ENCODE peak calls at places on chromosomes 16 and 17, in nine cellular contexts. A, K, Q, X, F, U, M, D and H are unnamed samples.

GRCh38 chr17:27989046-27989445 is 53.4 kb upstream of the NLK start:
- DNase-seq in A (no peak), K (no peak), Q (no peak), X (peak), F (no peak), U (no peak), M (no peak), D (no peak), H (no peak)

GRCh38 chr17:57097832-57098421 is 12.9 kb downstream of the AKAP1 start:
- DNase-seq in A (no peak), K (no peak), Q (peak), X (peak), F (no peak), U (no peak), M (no peak), D (no peak), H (no peak)

GRCh38 chr16:88282221-88283041 is 100.3 kb upstream of the ZNF469 start:
- DNase-seq in A (no peak), K (no peak), Q (peak), X (no peak), F (peak), U (no peak), M (no peak), D (no peak), H (no peak)

GRCh38 chr16:58345574-58346354 is 46.5 kb upstream of the GINS3 start:
- DNase-seq in A (no peak), K (no peak), Q (no peak), X (no peak), F (no peak), U (no peak), M (no peak), D (no peak), H (no peak)

GRCh38 chr17:48620497-48621139 is 5.5 kb upstream of the HOXB8 start:
- DNase-seq in A (no peak), K (no peak), Q (no peak), X (no peak), F (no peak), U (no peak), M (no peak), D (no peak), H (no peak)

GRCh38 chr16:70662991-70663523 is 16.7 kb downstream of the IL34 start:
- DNase-seq in A (no peak), K (no peak), Q (peak), X (no peak), F (no peak), U (no peak), M (no peak), D (no peak), H (no peak)

GRCh38 chr16:2514333-2515179 is 804 bp downstream of the ATP6V0C start:
- DNase-seq in A (no peak), K (no peak), Q (no peak), X (no peak), F (no peak), U (no peak), M (no peak), D (no peak), H (no peak)

GRCh38 chr16:71537643-71538042 is 11.4 kb downstream of the CHST4 start:
- DNase-seq in A (no peak), K (peak), Q (peak), X (peak), F (no peak), U (no peak), M (no peak), D (peak), H (no peak)

GRCh38 chr16:13453938-13454553 is 465.9 kb upstream of the ERCC4 start:
- DNase-seq in A (no peak), K (peak), Q (peak), X (peak), F (no peak), U (no peak), M (no peak), D (peak), H (no peak)

GRCh38 chr17:81405382-81406005 is 10.2 kb downstream of the BAHCC1 start:
- DNase-seq in A (no peak), K (no peak), Q (peak), X (no peak), F (peak), U (no peak), M (no peak), D (no peak), H (no peak)

GRCh38 chr16:892536-893255 is 78.1 kb downstream of the LMF1 start:
- DNase-seq in A (no peak), K (no peak), Q (peak), X (no peak), F (no peak), U (no peak), M (no peak), D (peak), H (no peak)

GRCh38 chr17:29941334-29941733 is at the start of gene EFCAB5:
- DNase-seq in A (no peak), K (no peak), Q (no peak), X (no peak), F (no peak), U (no peak), M (no peak), D (no peak), H (no peak)

GRCh38 chr17:6641374-6641818 is 536 bp downstream of the TXNDC17 start:
- DNase-seq in A (no peak), K (no peak), Q (no peak), X (no peak), F (no peak), U (no peak), M (no peak), D (no peak), H (no peak)

GRCh38 chr17:76026714-76027158 is 370 bp downstream of the EVPL start:
- DNase-seq in A (no peak), K (no peak), Q (no peak), X (no peak), F (no peak), U (no peak), M (no peak), D (no peak), H (no peak)

GRCh38 chr16:50841081-50841886 is 99.4 kb downstream of the CYLD start:
- DNase-seq in A (no peak), K (peak), Q (no peak), X (peak), F (no peak), U (no peak), M (no peak), D (no peak), H (no peak)

GRCh38 chr16:84925773-84926372 is 85.5 kb downstream of the ZDHHC7 start:
- DNase-seq in A (no peak), K (no peak), Q (no peak), X (no peak), F (no peak), U (no peak), M (no peak), D (no peak), H (no peak)

GRCh38 chr16:89845417-89845816 is 17.1 kb downstream of the SPIRE2 start:
- DNase-seq in A (no peak), K (no peak), Q (no peak), X (no peak), F (no peak), U (no peak), M (no peak), D (no peak), H (no peak)

GRCh38 chr17:63082952-63083351 is 116.9 kb downstream of the TANC2 start:
- DNase-seq in A (no peak), K (no peak), Q (peak), X (peak), F (no peak), U (no peak), M (no peak), D (no peak), H (no peak)

GRCh38 chr17:19533718-19534561 is at the start of gene SLC47A1:
- DNase-seq in A (no peak), K (no peak), Q (peak), X (peak), F (peak), U (no peak), M (no peak), D (peak), H (no peak)

GRCh38 chr17:19010729-19011505 is 6.4 kb upstream of the FAM83G start:
- DNase-seq in A (no peak), K (no peak), Q (no peak), X (peak), F (no peak), U (no peak), M (no peak), D (no peak), H (no peak)

GRCh38 chr16:17591655-17592405 is 121.1 kb upstream of the XYLT1 start:
- DNase-seq in A (no peak), K (no peak), Q (no peak), X (no peak), F (no peak), U (no peak), M (no peak), D (no peak), H (no peak)

GRCh38 chr16:17389392-17389791 is 81.4 kb downstream of the XYLT1 start:
- DNase-seq in A (peak), K (no peak), Q (peak), X (peak), F (no peak), U (no peak), M (no peak), D (no peak), H (no peak)

GRCh38 chr17:17860761-17861107 is 23.9 kb upstream of the SREBF1 start:
- DNase-seq in A (no peak), K (no peak), Q (no peak), X (no peak), F (no peak), U (no peak), M (no peak), D (no peak), H (no peak)

GRCh38 chr16:52494621-52495020 is 52.3 kb downstream of the TOX3 start:
- DNase-seq in A (no peak), K (no peak), Q (no peak), X (no peak), F (no peak), U (peak), M (no peak), D (no peak), H (no peak)

GRCh38 chr16:19380316-19380715 is 37.4 kb upstream of the TMC5 start:
- DNase-seq in A (no peak), K (no peak), Q (no peak), X (no peak), F (no peak), U (peak), M (no peak), D (no peak), H (no peak)